ENCODE peak calls at places on chromosomes 7 and 10, in nine cellular contexts. Z, L, C, S, E, T, N, M and P are unnamed samples.

GRCh38 chr7:44967571-44968446 is 11.0 kb downstream of the MYO1G start:
- DNase-seq in Z (no peak), L (no peak), C (no peak), S (no peak), E (no peak), T (no peak), N (no peak), M (peak), P (peak)

GRCh38 chr10:32948451-32948850 is 9.6 kb downstream of the ITGB1 start:
- DNase-seq in Z (peak), L (no peak), C (no peak), S (no peak), E (no peak), T (no peak), N (no peak), M (no peak), P (no peak)

GRCh38 chr7:81190997-81191747 is 272.3 kb upstream of the SEMA3C start:
- DNase-seq in Z (peak), L (no peak), C (peak), S (peak), E (peak), T (no peak), N (no peak), M (no peak), P (peak)

GRCh38 chr7:97466999-97467398 is 264.9 kb upstream of the TAC1 start:
- DNase-seq in Z (no peak), L (no peak), C (no peak), S (no peak), E (no peak), T (no peak), N (no peak), M (no peak), P (no peak)

GRCh38 chr7:117269417-117269816 is 53.4 kb downstream of the WNT2 start:
- DNase-seq in Z (peak), L (peak), C (peak), S (peak), E (peak), T (no peak), N (no peak), M (no peak), P (peak)

GRCh38 chr10:125102216-125102615 is 58.1 kb downstream of the CTBP2 start:
- DNase-seq in Z (peak), L (peak), C (peak), S (peak), E (no peak), T (no peak), N (no peak), M (no peak), P (peak)

GRCh38 chr7:21251166-21251806 is 176.6 kb upstream of the SP4 start:
- DNase-seq in Z (peak), L (no peak), C (no peak), S (no peak), E (no peak), T (no peak), N (no peak), M (no peak), P (no peak)

GRCh38 chr7:40859965-40860543 is 725.2 kb downstream of the SUGCT start:
- DNase-seq in Z (no peak), L (no peak), C (no peak), S (no peak), E (no peak), T (no peak), N (no peak), M (no peak), P (no peak)

GRCh38 chr10:14353291-14353913 is 22.7 kb upstream of the FRMD4A start:
- DNase-seq in Z (no peak), L (no peak), C (no peak), S (no peak), E (no peak), T (no peak), N (no peak), M (no peak), P (no peak)

GRCh38 chr10:3853547-3853989 is 68.6 kb upstream of the KLF6 start:
- DNase-seq in Z (peak), L (no peak), C (no peak), S (peak), E (peak), T (no peak), N (no peak), M (no peak), P (no peak)

GRCh38 chr10:122746408-122746807 is 46.8 kb upstream of the C10orf120 start:
- DNase-seq in Z (no peak), L (no peak), C (no peak), S (no peak), E (no peak), T (no peak), N (no peak), M (no peak), P (no peak)

GRCh38 chr7:79227035-79227434 is 226.4 kb downstream of the MAGI2 start:
- DNase-seq in Z (no peak), L (peak), C (peak), S (no peak), E (no peak), T (no peak), N (no peak), M (no peak), P (no peak)